ENCODE peak calls at places on chromosomes 12 and 14, in five cellular contexts. Q is upper lobe of right lung, H is activated B cell treated with CpG ODN at 0.5 μM for 24 hours, W is foreskin fibroblast, P is HFF-Myc. R is an unnamed sample.

GRCh38 chr12:98893126-98893525 is 248.0 kb downstream of the APAF1 start:
- DNase-seq in P (no peak), Q (no peak), H (no peak), W (no peak), R (no peak)

GRCh38 chr14:71492346-71492745 is 439.9 kb upstream of the RGS6 start:
- DNase-seq in H (no peak), Q (no peak), W (no peak), P (no peak), R (no peak)

GRCh38 chr14:87113286-87113685 is 879.7 kb downstream of the GALC start:
- DNase-seq in W (no peak), P (no peak), H (no peak), Q (no peak), R (no peak)

GRCh38 chr14:102500190-102500661 is 9.3 kb downstream of the ANKRD9 start:
- DNase-seq in W (peak; percentile 86), Q (peak; percentile 89), H (no peak), P (peak; percentile 73), R (no peak)

GRCh38 chr12:115813256-115813655 is 464.2 kb downstream of the MED13L start:
- DNase-seq in P (no peak), W (peak; percentile 10), Q (no peak), H (no peak), R (no peak)

GRCh38 chr12:96427269-96427729 is 27.1 kb upstream of the CDK17 start:
- DNase-seq in W (peak; percentile 100), H (no peak), P (peak; percentile 100), Q (no peak), R (no peak)

GRCh38 chr12:68733661-68734071 is 12.3 kb upstream of the SLC35E3 start:
- DNase-seq in W (peak; percentile 47), P (no peak), Q (no peak), H (no peak), R (no peak)

GRCh38 chr12:49900371-49900770 is 3.3 kb downstream of the FAIM2 start:
- DNase-seq in W (no peak), P (no peak), H (no peak), Q (no peak), R (no peak)

GRCh38 chr12:106183735-106184134 is 45.0 kb upstream of the NUAK1 start:
- DNase-seq in W (no peak), Q (no peak), P (no peak), H (no peak), R (no peak)

GRCh38 chr14:34592623-34593022 is 37.3 kb downstream of the SNX6 start:
- DNase-seq in Q (no peak), W (no peak), H (no peak), P (no peak), R (no peak)

GRCh38 chr12:6753772-6754356 is 923 bp upstream of the MLF2 start:
- DNase-seq in H (no peak), P (no peak), Q (no peak), W (no peak), R (no peak)
- TF ChIP-seq CTCF in H (no peak), P (no peak), Q (peak; percentile 98), W (peak; percentile 93), R (no peak)

DNA sequence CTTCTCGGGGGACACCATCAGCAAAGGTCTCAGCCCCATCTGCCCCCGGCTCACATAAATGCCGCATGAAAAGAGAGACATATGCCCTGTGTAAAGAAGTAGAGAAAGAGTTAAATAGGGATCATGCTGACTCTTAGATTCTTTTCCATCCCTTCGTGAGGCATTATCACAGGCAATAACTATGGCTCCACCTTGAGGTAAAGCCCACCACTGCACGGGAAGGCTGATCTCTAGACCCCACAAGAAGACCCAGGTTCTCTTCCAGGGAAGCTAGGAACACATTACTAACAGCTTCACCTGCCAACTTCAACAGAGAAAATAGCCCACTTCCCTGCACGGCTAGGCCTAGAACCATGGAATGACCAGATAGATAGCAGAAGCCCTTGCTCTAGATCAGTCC is 14.1 kb upstream of the NOP2 start:
- DNase-seq in Q (no peak), P (no peak), H (no peak), W (no peak), R (no peak)
- TF ChIP-seq CTCF in Q (no peak), P (peak; percentile 26), H (no peak), W (no peak), R (no peak)

GRCh38 chr14:24146622-24146977 is 190 bp upstream of the PSME2 start:
- DNase-seq in H (peak; percentile 84), Q (peak; percentile 96), W (peak; percentile 98), P (peak; percentile 85), R (peak; percentile 80)
- TF ChIP-seq CTCF in H (no peak), Q (no peak), W (no peak), P (no peak), R (no peak)

GRCh38 chr14:100679707-100680438 is 46.8 kb upstream of the DLK1 start:
- DNase-seq in H (no peak), P (peak; percentile 80), Q (no peak), W (peak; percentile 94), R (no peak)
- TF ChIP-seq CTCF in H (no peak), P (peak; percentile 29), Q (no peak), W (peak; percentile 30), R (no peak)

DNA sequence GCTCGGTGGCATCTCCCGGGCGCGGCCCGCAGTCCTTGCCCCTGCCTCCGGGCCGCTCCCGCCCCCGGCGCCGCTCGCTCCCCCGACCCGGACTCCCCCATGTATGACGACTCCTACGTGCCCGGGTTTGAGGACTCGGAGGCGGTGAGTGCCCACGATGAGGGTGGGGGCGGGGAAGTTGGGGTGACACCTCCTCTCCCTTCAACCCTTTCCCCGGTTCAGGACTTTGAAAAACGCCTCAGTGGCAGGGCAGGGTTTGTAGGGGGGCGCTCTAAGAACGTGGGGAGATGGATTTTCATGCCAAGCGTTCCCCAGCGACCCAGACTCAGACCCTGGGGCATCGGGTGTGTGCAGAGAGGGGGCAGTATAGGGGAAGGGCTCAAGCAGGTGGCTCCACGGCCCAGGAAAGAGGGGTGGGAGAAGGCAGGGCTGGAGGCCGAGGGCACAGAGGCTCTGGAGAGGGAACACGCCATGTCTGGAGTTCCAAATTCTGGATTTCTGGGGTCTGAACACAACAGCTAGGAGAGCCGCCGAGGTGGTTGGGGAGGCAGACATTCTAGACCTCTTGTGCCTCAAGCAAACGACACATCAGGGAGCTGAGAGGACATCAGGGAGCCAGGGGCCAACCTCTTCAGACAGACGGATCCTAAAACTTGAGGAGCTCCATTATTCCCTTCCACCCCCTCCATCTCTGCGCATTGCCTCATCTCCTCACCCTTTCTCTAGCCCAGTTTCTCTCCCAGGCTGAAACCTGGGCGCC is 715 bp downstream of the CACNB3 start:
- DNase-seq in H (peak; percentile 25), P (no peak), Q (peak; percentile 72), W (no peak), R (no peak)
- TF ChIP-seq CTCF in H (no peak), P (no peak), Q (peak; percentile 19), W (no peak), R (peak; percentile 62)

GRCh38 chr12:82019533-82019932 is 260.4 kb upstream of the PPFIA2 start:
- DNase-seq in P (no peak), Q (no peak), W (no peak), H (no peak), R (no peak)
- TF ChIP-seq CTCF in P (no peak), Q (peak; percentile 33), W (no peak), H (no peak), R (peak; percentile 20)